ENCODE peak calls at places on chromosomes 3 and 15, in five cellular contexts. D, A, W, C and H are unnamed samples.

GRCh38 chr3:107775958-107776357 is 253.2 kb downstream of the BBX start:
- DNase-seq in W (no peak), A (no peak), D (no peak), C (no peak), H (no peak)

GRCh38 chr15:50854594-50855490 is 53.6 kb upstream of the AP4E1 start:
- DNase-seq in C (no peak), D (no peak), W (no peak), A (peak; percentile 48), H (no peak)

GRCh38 chr3:143152043-143152442 is 32.5 kb downstream of the CHST2 start:
- DNase-seq in A (no peak), C (no peak), W (no peak), D (no peak), H (no peak)

GRCh38 chr3:88572450-88572849 is 422.7 kb downstream of the C3orf38 start:
- DNase-seq in A (no peak), D (no peak), C (no peak), W (no peak), H (no peak)

GRCh38 chr3:138066972-138067371 is 48.4 kb downstream of the DZIP1L start:
- DNase-seq in W (no peak), D (no peak), C (no peak), A (no peak), H (no peak)

GRCh38 chr3:29215948-29216347 is 64.9 kb upstream of the RBMS3 start:
- DNase-seq in C (no peak), D (no peak), W (no peak), A (peak; percentile 34), H (no peak)

GRCh38 chr3:13565581-13566461 is 16.9 kb downstream of the FBLN2 start:
- DNase-seq in D (no peak), W (no peak), A (no peak), C (no peak), H (no peak)

GRCh38 chr15:80967451-80967850 is 22.2 kb downstream of the MESD start:
- DNase-seq in A (no peak), C (no peak), D (no peak), W (no peak), H (peak; percentile 85)

GRCh38 chr15:77370580-77370979 is 49.3 kb downstream of the PEAK1 start:
- DNase-seq in C (no peak), W (no peak), A (no peak), D (no peak), H (no peak)

GRCh38 chr3:195209836-195210551 is 61.0 kb downstream of the XXYLT1 start:
- DNase-seq in W (no peak), C (peak; percentile 76), A (no peak), D (peak; percentile 50), H (no peak)

GRCh38 chr3:150286390-150287147 is 121.5 kb upstream of the TSC22D2 start:
- DNase-seq in C (no peak), W (peak; percentile 47), D (no peak), A (no peak), H (no peak)

GRCh38 chr15:94198633-94199032 is 32.7 kb upstream of the MCTP2 start:
- DNase-seq in A (no peak), W (no peak), D (no peak), C (no peak), H (no peak)

GRCh38 chr15:83275412-83275811 is 9.1 kb downstream of the BNC1 start:
- DNase-seq in A (no peak), W (no peak), D (no peak), C (no peak), H (no peak)

GRCh38 chr3:149771652-149772271 is 19.5 kb upstream of the COMMD2 start:
- DNase-seq in C (peak; percentile 15), W (peak; percentile 67), D (peak; percentile 53), A (no peak), H (peak; percentile 3)

GRCh38 chr15:92614301-92614700 is 41.3 kb downstream of the FAM174B start:
- DNase-seq in C (peak; percentile 10), W (no peak), D (no peak), A (no peak), H (no peak)

GRCh38 chr3:126536126-126536525 is 12.2 kb downstream of the CHST13 start:
- DNase-seq in D (no peak), W (no peak), A (no peak), C (no peak), H (no peak)

GRCh38 chr15:62603757-62604156 is 438.7 kb upstream of the C2CD4B start:
- DNase-seq in C (no peak), D (no peak), W (no peak), A (peak; percentile 64), H (no peak)

GRCh38 chr3:144523396-144523795 is 551.8 kb downstream of the DIPK2A start:
- DNase-seq in D (no peak), A (no peak), W (no peak), C (no peak), H (no peak)

GRCh38 chr3:194986208-194987043 is 284.5 kb downstream of the XXYLT1 start:
- DNase-seq in D (no peak), A (no peak), W (no peak), C (no peak), H (no peak)

GRCh38 chr3:111691293-111691909 is 96.3 kb upstream of the ZBED2 start:
- DNase-seq in D (no peak), A (no peak), W (peak; percentile 40), C (no peak), H (no peak)

GRCh38 chr3:20849975-20850374 is 664.0 kb upstream of the SGO1 start:
- DNase-seq in C (no peak), W (no peak), A (no peak), D (no peak), H (no peak)

GRCh38 chr3:88117683-88118082 is 32.1 kb upstream of the C3orf38 start:
- DNase-seq in D (no peak), W (no peak), A (no peak), C (no peak), H (no peak)

GRCh38 chr15:86231864-86232801 is 152.5 kb downstream of the AGBL1 start:
- DNase-seq in D (no peak), W (peak; percentile 25), A (no peak), C (no peak), H (no peak)

GRCh38 chr15:49101536-49101935 is 53.9 kb downstream of the COPS2 start:
- DNase-seq in D (no peak), C (no peak), W (no peak), A (no peak), H (peak; percentile 2)

GRCh38 chr15:96327155-96327741 is 3.3 kb upstream of the NR2F2 start:
- DNase-seq in C (no peak), D (peak; percentile 58), W (peak; percentile 82), A (peak; percentile 78), H (peak; percentile 91)

GRCh38 chr15:70474682-70475438 is 288.5 kb downstream of the UACA start:
- DNase-seq in W (peak; percentile 90), C (peak; percentile 57), D (no peak), A (peak; percentile 99), H (peak; percentile 100)
- H3K4me3 ChIP-seq in W (peak overlapping the region; percentile 8), C (peak overlapping the region; percentile 30), D (no peak overlapping the region), A (peak overlapping the region; percentile 19), H (peak overlapping the region; percentile 6)

GRCh38 chr3:177618873-177619771 is 421.8 kb upstream of the TBL1XR1 start:
- DNase-seq in A (no peak), D (no peak), C (no peak), W (no peak), H (peak; percentile 89)
- H3K4me3 ChIP-seq in A (no peak overlapping the region), D (no peak overlapping the region), C (no peak overlapping the region), W (no peak overlapping the region), H (no peak overlapping the region)

DNA sequence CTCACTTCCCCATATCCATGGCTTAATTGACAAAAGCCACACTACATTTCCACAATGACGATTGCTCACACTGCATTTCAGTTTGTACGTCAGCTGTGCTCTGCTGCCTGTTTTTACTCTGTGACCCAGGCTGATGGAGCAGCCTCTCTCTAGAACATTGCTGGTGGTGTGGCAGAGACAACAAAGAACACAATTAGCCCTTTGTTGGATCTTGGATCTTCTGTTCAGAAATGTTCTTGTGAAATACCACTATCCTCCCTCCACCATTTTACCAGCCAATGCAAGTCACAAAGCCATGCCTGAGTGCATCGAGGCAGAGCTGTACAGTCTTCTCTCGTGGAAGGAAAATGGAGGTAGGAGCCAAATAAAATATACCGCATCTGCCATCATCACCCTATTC is 56.9 kb upstream of the TBC1D5 start:
- DNase-seq in C (no peak), D (no peak), W (no peak), A (no peak), H (no peak)
- H3K4me3 ChIP-seq in C (no peak overlapping the region), D (no peak overlapping the region), W (no peak overlapping the region), A (no peak overlapping the region), H (no peak overlapping the region)

DNA sequence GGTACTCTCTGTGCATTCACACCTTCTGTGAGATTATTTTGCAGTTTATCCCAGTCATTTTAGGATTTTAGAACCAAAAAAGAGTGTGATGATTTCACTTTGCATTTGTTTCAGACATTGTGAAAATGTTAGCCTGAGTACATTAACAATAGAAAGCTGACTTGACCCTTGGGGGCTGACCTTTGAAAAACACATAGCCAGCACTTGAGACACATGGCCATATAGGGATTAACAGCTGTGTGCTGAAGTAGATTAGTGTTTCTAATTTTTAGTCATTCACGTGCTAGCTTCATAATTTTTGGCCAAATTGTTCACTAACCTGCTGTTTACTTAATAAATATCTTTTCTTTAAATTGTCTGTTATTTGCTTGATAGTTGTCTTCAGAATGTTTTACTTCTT is 3.5 kb downstream of the FEM1B start:
- DNase-seq in W (no peak), D (no peak), C (no peak), A (no peak), H (no peak)
- H3K4me3 ChIP-seq in W (peak overlapping the region; percentile 69), D (peak overlapping the region; percentile 54), C (peak overlapping the region; percentile 97), A (no peak overlapping the region), H (peak overlapping the region; percentile 18)

DNA sequence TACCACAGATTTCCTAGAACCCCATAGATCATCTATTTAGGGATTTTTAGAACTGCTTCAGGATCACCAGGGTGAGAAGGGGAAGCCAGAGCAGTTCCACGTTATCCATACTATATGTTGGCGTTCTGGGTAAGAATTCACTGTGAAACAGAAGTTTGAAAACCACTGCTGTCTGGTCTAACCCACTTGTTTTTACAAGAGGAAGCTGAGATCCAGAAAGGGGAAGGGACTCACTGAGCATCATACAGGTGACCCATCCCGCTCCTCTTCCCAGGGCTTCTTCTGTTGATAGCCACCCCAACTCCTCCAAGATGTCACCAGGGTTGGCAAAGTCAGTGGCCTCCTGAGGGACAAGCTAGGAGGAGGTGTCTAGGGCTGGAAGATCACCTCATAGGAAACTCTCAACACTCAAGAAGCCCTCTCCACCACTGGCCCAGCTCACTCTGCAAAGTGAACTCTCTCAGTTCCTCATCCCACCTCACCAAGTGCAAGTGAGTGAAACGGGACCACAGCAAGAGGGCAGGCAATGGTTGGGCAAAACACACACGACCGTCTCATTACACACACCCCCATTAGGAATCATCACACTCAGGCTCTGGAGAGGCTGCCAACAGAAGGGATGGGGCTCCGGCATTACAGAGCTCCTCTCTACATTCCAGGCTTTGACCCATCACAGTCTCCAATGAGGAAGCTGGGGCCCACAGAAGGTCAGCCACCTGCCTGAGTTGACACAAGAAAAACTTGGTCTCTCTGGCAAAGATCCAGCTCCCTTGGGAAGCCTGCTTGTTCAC is 1.8 kb downstream of the DAPK2 start:
- DNase-seq in C (peak; percentile 28), A (no peak), W (no peak), D (no peak), H (no peak)
- H3K4me3 ChIP-seq in C (peak overlapping the region; percentile 73), A (no peak overlapping the region), W (no peak overlapping the region), D (no peak overlapping the region), H (no peak overlapping the region)

DNA sequence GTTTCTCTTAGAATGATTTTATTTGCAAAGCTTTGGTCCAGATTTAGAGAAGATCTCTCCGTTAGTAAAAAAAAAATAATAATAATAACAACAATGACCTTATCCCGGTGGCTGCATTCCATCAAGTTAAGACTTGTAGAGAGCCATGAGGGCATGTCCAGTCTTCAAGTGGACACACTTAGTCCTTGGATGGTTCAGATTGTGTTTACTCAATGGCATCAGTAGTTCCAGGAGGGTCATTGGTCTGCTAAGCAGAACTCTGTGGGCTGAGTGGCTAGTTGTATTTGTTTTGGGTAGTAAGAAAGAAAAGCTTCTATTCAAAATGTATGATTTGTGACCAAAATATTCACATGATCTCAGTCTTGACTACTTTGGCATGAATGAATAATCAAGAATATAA is 116.3 kb upstream of the UBE2E2 start:
- DNase-seq in W (no peak), D (no peak), A (no peak), C (no peak), H (no peak)
- H3K4me3 ChIP-seq in W (no peak overlapping the region), D (no peak overlapping the region), A (no peak overlapping the region), C (no peak overlapping the region), H (no peak overlapping the region)